ENCODE peak calls at places on chromosomes 11 and 22, in nine cellular contexts. C is neural progenitor cell; A is DND-41; B is brain microvascular endothelial cell; T is ovary; K is CD8-positive, alpha-beta T cell; P is breast epithelium; U is fibroblast of lung; V is neuronal stem cell. O is an unnamed sample. For H3K27me3, the result is how much of the 10 kb centered on the place peaks cover.

GRCh38 chr22:19958083-19959042 is 16.7 kb upstream of the TXNRD2 start:
- DNase-seq in K (no peak), P (no peak), U (peak), A (no peak), B (no peak), T (peak), C (no peak), V (no peak), O (no peak)

GRCh38 chr22:35480627-35481565 is 59.7 kb upstream of the RASD2 start:
- DNase-seq in T (no peak), A (no peak), B (no peak), U (no peak), C (no peak), V (no peak), P (peak), K (no peak), O (no peak)

GRCh38 chr11:4368286-4368685 is at the start of gene OR52B4:
- DNase-seq in T (no peak), U (no peak), K (no peak), P (no peak), V (no peak), B (no peak), C (no peak), A (no peak), O (no peak)

GRCh38 chr11:118614511-118614910 is 7.1 kb downstream of the PHLDB1 start:
- DNase-seq in C (no peak), U (no peak), B (no peak), A (no peak), P (peak), V (no peak), T (no peak), K (no peak), O (no peak)

GRCh38 chr22:29840498-29840897 is 2.4 kb upstream of the ASCC2 start:
- DNase-seq in T (no peak), V (no peak), A (no peak), C (no peak), U (no peak), B (no peak), K (no peak), P (no peak), O (no peak)

GRCh38 chr11:120068114-120068573 is 69.8 kb downstream of the TRIM29 start:
- DNase-seq in B (peak), K (no peak), U (peak), C (no peak), T (no peak), V (no peak), P (peak), A (no peak), O (no peak)

GRCh38 chr11:68076371-68077042 is 37.7 kb downstream of the TCIRG1 start:
- DNase-seq in A (no peak), K (no peak), T (no peak), B (no peak), U (no peak), V (no peak), P (no peak), C (peak), O (no peak)

GRCh38 chr22:39926175-39927152 is 25.6 kb downstream of the GRAP2 start:
- DNase-seq in B (no peak), P (no peak), A (peak), U (no peak), C (no peak), V (no peak), T (no peak), K (peak), O (peak)

GRCh38 chr11:68090706-68091105 is 30.5 kb downstream of the CHKA start:
- DNase-seq in V (no peak), U (no peak), C (no peak), P (peak), T (no peak), B (peak), A (no peak), K (no peak), O (peak)

GRCh38 chr22:36067237-36067558 is 38.6 kb upstream of the RBFOX2 start:
- DNase-seq in V (no peak), U (no peak), B (no peak), T (no peak), K (no peak), P (no peak), A (no peak), C (no peak), O (no peak)

GRCh38 chr11:70744396-70745185 is 346.3 kb downstream of the CTTN start:
- DNase-seq in V (no peak), U (no peak), A (no peak), P (no peak), K (no peak), T (no peak), B (no peak), C (no peak), O (no peak)

GRCh38 chr22:23709107-23709506 is 18.3 kb downstream of the RGL4 start:
- DNase-seq in K (no peak), P (no peak), V (no peak), U (no peak), B (no peak), T (no peak), C (no peak), A (no peak), O (no peak)
- H3K4me3 ChIP-seq in K (no peak), P (no peak), V (no peak), U (no peak), B (no peak), T (no peak), C (no peak), A (no peak), O (no peak)

DNA sequence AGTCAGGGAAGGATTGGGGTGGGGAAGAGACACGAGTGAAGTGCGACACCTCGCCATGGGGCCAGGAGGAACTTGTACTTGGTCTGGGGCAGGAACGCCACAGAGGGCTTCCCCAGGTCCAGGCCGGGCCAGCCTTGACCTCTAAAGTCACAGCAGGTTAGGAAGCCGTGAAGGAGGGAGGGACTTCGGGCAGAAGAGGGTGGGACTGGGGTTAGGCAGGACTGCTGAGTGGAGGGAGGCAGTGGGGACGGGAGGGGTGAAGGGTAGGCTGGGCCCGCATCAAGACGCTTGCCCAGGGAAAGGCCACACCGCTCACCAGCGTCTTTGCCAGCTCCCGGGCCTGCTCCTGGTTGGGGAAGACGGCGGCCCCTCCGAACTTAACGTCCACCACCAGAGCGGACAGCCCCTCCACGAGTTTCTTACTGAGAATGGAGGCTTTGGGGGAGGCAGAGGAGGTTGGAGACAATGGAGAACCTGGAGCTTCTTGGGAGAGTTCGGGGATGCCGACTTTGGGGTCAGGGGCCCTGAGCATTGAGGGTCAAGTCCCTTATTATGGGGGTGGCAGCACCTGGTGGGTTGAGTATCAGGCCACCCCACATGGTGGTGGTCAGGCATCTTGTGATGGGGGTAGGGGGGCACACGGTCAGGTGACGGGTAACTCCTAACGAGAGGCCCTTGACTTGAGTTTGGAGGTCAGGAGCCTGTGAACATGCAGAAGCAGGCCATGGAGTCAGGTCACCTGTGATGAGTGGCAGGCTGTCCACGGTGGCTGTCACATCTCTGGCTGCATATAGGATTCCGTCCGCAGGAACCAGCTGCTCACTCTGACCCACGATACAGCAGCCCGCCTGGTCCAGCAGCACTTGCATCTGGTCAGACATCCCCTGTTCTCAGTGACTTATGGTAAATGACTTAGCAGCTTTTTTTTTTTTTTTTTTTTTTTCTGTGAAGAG is 1.7 kb upstream of the SCO2 start:
- DNase-seq in A (peak), K (peak), C (peak), V (no peak), T (peak), U (peak), P (peak), B (no peak), O (peak)
- H3K27ac ChIP-seq in A (peak), K (peak), C (no peak), V (no peak), T (peak), U (peak), P (peak), B (no peak), O (peak)

GRCh38 chr11:114163830-114164401 is 104.4 kb downstream of the ZBTB16 start:
- DNase-seq in B (no peak), T (peak), U (peak), A (no peak), C (no peak), K (no peak), V (no peak), P (peak), O (no peak)

GRCh38 chr11:114161486-114162250 is 102.2 kb downstream of the ZBTB16 start:
- DNase-seq in C (no peak), U (no peak), B (no peak), V (no peak), A (no peak), T (no peak), P (no peak), K (no peak), O (no peak)

GRCh38 chr11:114162719-114163123 is 103.2 kb downstream of the ZBTB16 start:
- DNase-seq in P (peak), U (peak), C (no peak), V (no peak), A (no peak), K (no peak), T (peak), B (peak), O (no peak)

GRCh38 chr11:114164546-114164945 is 105.0 kb downstream of the ZBTB16 start:
- DNase-seq in K (no peak), A (no peak), V (no peak), U (no peak), P (no peak), C (no peak), T (no peak), B (no peak), O (no peak)

DNA sequence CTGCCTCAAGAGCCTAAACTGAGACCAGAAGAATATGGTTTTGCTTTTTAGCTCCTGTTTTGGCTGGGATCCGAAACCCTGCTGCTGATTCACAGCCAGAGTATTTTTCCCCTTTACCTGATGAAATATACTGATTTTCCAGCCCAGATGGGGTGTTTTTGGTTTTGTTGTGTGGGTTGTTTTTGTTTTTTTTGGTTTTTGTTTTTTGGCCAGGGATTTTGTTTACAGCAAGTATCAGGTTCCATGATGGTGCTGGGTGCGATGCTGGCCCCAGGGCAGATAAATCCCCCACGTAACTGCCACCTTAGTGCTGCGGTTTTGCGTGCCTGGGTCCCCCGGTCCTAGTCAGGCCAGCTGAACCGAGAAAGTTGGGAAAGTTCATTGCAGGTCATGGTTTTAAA is 103.7 kb downstream of the ZBTB16 start:
- DNase-seq in K (no peak), C (no peak), U (no peak), P (no peak), A (no peak), T (no peak), V (no peak), B (peak), O (no peak)
- H3K27me3 ChIP-seq in K (under half), C (under half), U (under half), P (under half), A (half or more), T (under half), V (under half), B (under half), O (under half)

GRCh38 chr22:42648017-42648367 is 1.2 kb downstream of the CYB5R3 start:
- DNase-seq in B (no peak), C (no peak), K (no peak), P (no peak), V (no peak), U (no peak), A (no peak), T (no peak), O (no peak)

GRCh38 chr22:42646569-42647525 is 2.3 kb downstream of the CYB5R3 start:
- DNase-seq in U (no peak), C (no peak), B (no peak), P (peak), K (no peak), V (no peak), A (no peak), T (peak), O (no peak)

GRCh38 chr22:42644422-42645340 is 4.3 kb upstream of the ATP5MGL start:
- DNase-seq in V (no peak), C (no peak), B (no peak), K (no peak), P (peak), U (peak), A (no peak), T (peak), O (no peak)

GRCh38 chr22:42645341-42645937 is 3.8 kb downstream of the CYB5R3 start:
- DNase-seq in V (no peak), B (no peak), C (no peak), P (peak), A (no peak), U (no peak), K (no peak), T (peak), O (no peak)

DNA sequence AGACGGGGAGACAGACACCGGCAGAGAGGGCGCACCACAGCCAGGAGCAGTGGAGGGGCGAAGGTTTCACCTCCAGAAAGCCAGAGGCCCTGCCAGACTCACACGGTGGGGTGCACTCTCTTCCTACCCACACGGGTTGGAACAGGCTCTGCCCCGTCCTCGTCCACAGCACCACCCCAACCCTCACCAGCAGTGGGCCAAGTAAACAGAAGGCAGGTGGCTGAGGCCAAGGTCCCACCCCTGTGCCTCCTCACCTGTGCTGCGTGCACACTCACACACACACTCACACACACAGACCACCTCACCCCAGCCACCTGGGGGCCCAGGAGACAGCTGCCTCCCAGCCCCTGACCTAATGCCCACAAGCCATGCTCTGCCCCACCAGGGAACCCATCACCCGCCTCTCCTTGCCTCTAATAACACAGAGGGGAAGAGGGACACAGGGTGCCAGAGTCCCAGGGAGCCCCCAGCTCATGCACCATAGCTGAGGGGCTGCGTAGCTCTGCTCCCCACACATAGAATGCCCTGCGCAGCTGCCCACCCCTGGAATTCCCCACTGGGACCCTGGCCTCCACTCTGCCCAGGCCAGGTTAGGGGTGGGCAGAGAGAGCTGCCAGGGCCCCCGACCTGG is 3.1 kb downstream of the CYB5R3 start:
- DNase-seq in K (no peak), U (no peak), P (no peak), C (no peak), V (no peak), B (no peak), A (no peak), T (no peak), O (no peak)
- H3K4me3 ChIP-seq in K (no peak), U (no peak), P (peak), C (no peak), V (no peak), B (no peak), A (no peak), T (peak), O (no peak)

GRCh38 chr11:134519390-134519750 is 107.3 kb upstream of the B3GAT1 start:
- DNase-seq in B (no peak), T (no peak), A (no peak), V (no peak), U (no peak), P (no peak), K (no peak), C (no peak), O (no peak)

GRCh38 chr11:134519788-134520187 is 107.7 kb upstream of the B3GAT1 start:
- DNase-seq in U (no peak), C (no peak), K (no peak), A (no peak), B (no peak), T (no peak), P (no peak), V (no peak), O (no peak)

GRCh38 chr11:134517115-134517514 is 105.1 kb upstream of the B3GAT1 start:
- DNase-seq in C (no peak), V (no peak), P (no peak), U (no peak), T (no peak), B (no peak), K (no peak), A (no peak), O (no peak)

GRCh38 chr11:134517621-134518293 is 105.7 kb upstream of the B3GAT1 start:
- DNase-seq in K (no peak), A (no peak), V (no peak), U (no peak), T (peak), B (no peak), C (no peak), P (no peak), O (no peak)

GRCh38 chr11:134518616-134519389 is 106.8 kb upstream of the B3GAT1 start:
- DNase-seq in B (no peak), U (no peak), P (no peak), K (no peak), T (no peak), C (no peak), V (no peak), A (no peak), O (no peak)
- H3K27ac ChIP-seq in B (no peak), U (no peak), P (no peak), K (no peak), T (no peak), C (no peak), V (no peak), A (no peak), O (no peak)